ENCODE peak calls at places on chromosomes 5 and 9, in seven cellular contexts. One of them, this sample, is unnamed.

GRCh38 chr5:15807861-15808260 is 307.9 kb downstream of the FBXL7 start:
- DNase-seq in CD4-positive, CD25-positive, alpha-beta regulatory T cell: no peak
- DNase-seq in suprapubic skin: no peak
- DNase-seq in hepatocyte: peak
- DNase-seq in activated CD4-positive, alpha-beta T cell treated with anti-CD3 and anti-CD28 coated beads for 48 hours: no peak
- DNase-seq in cerebellum: peak
- DNase-seq in GM19239: no peak
- DNase-seq in this sample: no peak

GRCh38 chr5:61640631-61641030 is 308.6 kb downstream of the ZSWIM6 start:
- DNase-seq in activated CD4-positive, alpha-beta T cell treated with anti-CD3 and anti-CD28 coated beads for 48 hours: no peak
- DNase-seq in CD4-positive, CD25-positive, alpha-beta regulatory T cell: no peak
- DNase-seq in GM19239: no peak
- DNase-seq in suprapubic skin: no peak
- DNase-seq in cerebellum: no peak
- DNase-seq in hepatocyte: no peak
- DNase-seq in this sample: no peak

GRCh38 chr9:2043881-2044462 is 28.8 kb downstream of the SMARCA2 start:
- DNase-seq in cerebellum: no peak
- DNase-seq in CD4-positive, CD25-positive, alpha-beta regulatory T cell: no peak
- DNase-seq in activated CD4-positive, alpha-beta T cell treated with anti-CD3 and anti-CD28 coated beads for 48 hours: no peak
- DNase-seq in hepatocyte: no peak
- DNase-seq in suprapubic skin: no peak
- DNase-seq in GM19239: no peak
- DNase-seq in this sample: peak

GRCh38 chr9:6054280-6055099 is 39.1 kb upstream of the RANBP6 start:
- DNase-seq in cerebellum: peak
- DNase-seq in CD4-positive, CD25-positive, alpha-beta regulatory T cell: peak
- DNase-seq in hepatocyte: peak
- DNase-seq in activated CD4-positive, alpha-beta T cell treated with anti-CD3 and anti-CD28 coated beads for 48 hours: peak
- DNase-seq in suprapubic skin: no peak
- DNase-seq in GM19239: peak
- DNase-seq in this sample: peak

GRCh38 chr9:89639367-89639795 is 34.6 kb downstream of the GADD45G start:
- DNase-seq in hepatocyte: no peak
- DNase-seq in GM19239: no peak
- DNase-seq in suprapubic skin: no peak
- DNase-seq in CD4-positive, CD25-positive, alpha-beta regulatory T cell: no peak
- DNase-seq in cerebellum: peak
- DNase-seq in activated CD4-positive, alpha-beta T cell treated with anti-CD3 and anti-CD28 coated beads for 48 hours: no peak
- DNase-seq in this sample: no peak

GRCh38 chr5:7884491-7885273 is 15.7 kb downstream of the MTRR start:
- DNase-seq in hepatocyte: no peak
- DNase-seq in cerebellum: no peak
- DNase-seq in CD4-positive, CD25-positive, alpha-beta regulatory T cell: no peak
- DNase-seq in activated CD4-positive, alpha-beta T cell treated with anti-CD3 and anti-CD28 coated beads for 48 hours: no peak
- DNase-seq in GM19239: no peak
- DNase-seq in suprapubic skin: no peak
- DNase-seq in this sample: no peak

GRCh38 chr5:34843482-34843881 is 4.5 kb downstream of the TTC23L start:
- DNase-seq in activated CD4-positive, alpha-beta T cell treated with anti-CD3 and anti-CD28 coated beads for 48 hours: no peak
- DNase-seq in suprapubic skin: no peak
- DNase-seq in cerebellum: no peak
- DNase-seq in CD4-positive, CD25-positive, alpha-beta regulatory T cell: no peak
- DNase-seq in hepatocyte: no peak
- DNase-seq in GM19239: no peak
- DNase-seq in this sample: no peak

GRCh38 chr5:168712280-168712924 is 133.2 kb upstream of the PANK3 start:
- DNase-seq in cerebellum: no peak
- DNase-seq in GM19239: no peak
- DNase-seq in activated CD4-positive, alpha-beta T cell treated with anti-CD3 and anti-CD28 coated beads for 48 hours: no peak
- DNase-seq in hepatocyte: peak
- DNase-seq in CD4-positive, CD25-positive, alpha-beta regulatory T cell: no peak
- DNase-seq in suprapubic skin: peak
- DNase-seq in this sample: no peak

GRCh38 chr5:53930457-53930856 is 370.0 kb downstream of the NDUFS4 start:
- DNase-seq in GM19239: no peak
- DNase-seq in suprapubic skin: no peak
- DNase-seq in CD4-positive, CD25-positive, alpha-beta regulatory T cell: no peak
- DNase-seq in hepatocyte: no peak
- DNase-seq in activated CD4-positive, alpha-beta T cell treated with anti-CD3 and anti-CD28 coated beads for 48 hours: no peak
- DNase-seq in cerebellum: no peak
- DNase-seq in this sample: no peak

GRCh38 chr9:137199411-137200121 is 975 bp downstream of the TPRN start:
- DNase-seq in GM19239: no peak
- DNase-seq in hepatocyte: peak
- DNase-seq in activated CD4-positive, alpha-beta T cell treated with anti-CD3 and anti-CD28 coated beads for 48 hours: no peak
- DNase-seq in suprapubic skin: no peak
- DNase-seq in cerebellum: no peak
- DNase-seq in CD4-positive, CD25-positive, alpha-beta regulatory T cell: no peak
- DNase-seq in this sample: no peak

GRCh38 chr5:122870219-122870856 is 24.9 kb downstream of the SNX24 start:
- DNase-seq in hepatocyte: no peak
- DNase-seq in cerebellum: no peak
- DNase-seq in GM19239: no peak
- DNase-seq in suprapubic skin: no peak
- DNase-seq in CD4-positive, CD25-positive, alpha-beta regulatory T cell: no peak
- DNase-seq in activated CD4-positive, alpha-beta T cell treated with anti-CD3 and anti-CD28 coated beads for 48 hours: no peak
- DNase-seq in this sample: no peak

GRCh38 chr5:32953694-32954093 is 242.6 kb downstream of the NPR3 start:
- DNase-seq in suprapubic skin: no peak
- DNase-seq in cerebellum: no peak
- DNase-seq in activated CD4-positive, alpha-beta T cell treated with anti-CD3 and anti-CD28 coated beads for 48 hours: no peak
- DNase-seq in CD4-positive, CD25-positive, alpha-beta regulatory T cell: no peak
- DNase-seq in GM19239: no peak
- DNase-seq in hepatocyte: no peak
- DNase-seq in this sample: no peak

GRCh38 chr5:179699640-179700298 is 1.0 kb downstream of the CANX start:
- DNase-seq in GM19239: no peak
- DNase-seq in cerebellum: no peak
- DNase-seq in CD4-positive, CD25-positive, alpha-beta regulatory T cell: no peak
- DNase-seq in activated CD4-positive, alpha-beta T cell treated with anti-CD3 and anti-CD28 coated beads for 48 hours: peak
- DNase-seq in suprapubic skin: no peak
- DNase-seq in hepatocyte: peak
- DNase-seq in this sample: peak

GRCh38 chr5:171975877-171976667 is 30.4 kb downstream of the FBXW11 start:
- DNase-seq in activated CD4-positive, alpha-beta T cell treated with anti-CD3 and anti-CD28 coated beads for 48 hours: no peak
- DNase-seq in GM19239: no peak
- DNase-seq in hepatocyte: no peak
- DNase-seq in cerebellum: no peak
- DNase-seq in suprapubic skin: no peak
- DNase-seq in CD4-positive, CD25-positive, alpha-beta regulatory T cell: no peak
- DNase-seq in this sample: no peak

GRCh38 chr9:121222524-121223171 is 21.0 kb upstream of the RAB14 start:
- DNase-seq in CD4-positive, CD25-positive, alpha-beta regulatory T cell: no peak
- DNase-seq in hepatocyte: peak
- DNase-seq in activated CD4-positive, alpha-beta T cell treated with anti-CD3 and anti-CD28 coated beads for 48 hours: no peak
- DNase-seq in cerebellum: no peak
- DNase-seq in suprapubic skin: no peak
- DNase-seq in GM19239: no peak
- DNase-seq in this sample: no peak

GRCh38 chr5:43601454-43602260 is 1.3 kb upstream of the NNT start:
- DNase-seq in hepatocyte: no peak
- DNase-seq in GM19239: no peak
- DNase-seq in CD4-positive, CD25-positive, alpha-beta regulatory T cell: no peak
- DNase-seq in cerebellum: no peak
- DNase-seq in suprapubic skin: no peak
- DNase-seq in activated CD4-positive, alpha-beta T cell treated with anti-CD3 and anti-CD28 coated beads for 48 hours: no peak
- DNase-seq in this sample: no peak

GRCh38 chr5:176820937-176821336 is 10.6 kb downstream of the UNC5A start:
- DNase-seq in cerebellum: no peak
- DNase-seq in suprapubic skin: no peak
- DNase-seq in CD4-positive, CD25-positive, alpha-beta regulatory T cell: no peak
- DNase-seq in GM19239: no peak
- DNase-seq in hepatocyte: no peak
- DNase-seq in activated CD4-positive, alpha-beta T cell treated with anti-CD3 and anti-CD28 coated beads for 48 hours: no peak
- DNase-seq in this sample: no peak

GRCh38 chr5:143213231-143213850 is 190.1 kb downstream of the NR3C1 start:
- DNase-seq in hepatocyte: peak
- DNase-seq in CD4-positive, CD25-positive, alpha-beta regulatory T cell: no peak
- DNase-seq in GM19239: no peak
- DNase-seq in activated CD4-positive, alpha-beta T cell treated with anti-CD3 and anti-CD28 coated beads for 48 hours: no peak
- DNase-seq in suprapubic skin: no peak
- DNase-seq in cerebellum: no peak
- DNase-seq in this sample: no peak

GRCh38 chr5:174608631-174609097 is 115.7 kb upstream of the MSX2 start:
- DNase-seq in GM19239: no peak
- DNase-seq in hepatocyte: no peak
- DNase-seq in cerebellum: peak
- DNase-seq in CD4-positive, CD25-positive, alpha-beta regulatory T cell: no peak
- DNase-seq in activated CD4-positive, alpha-beta T cell treated with anti-CD3 and anti-CD28 coated beads for 48 hours: peak
- DNase-seq in suprapubic skin: no peak
- DNase-seq in this sample: no peak

GRCh38 chr9:38405841-38406240 is 13.3 kb downstream of the ALDH1B1 start:
- DNase-seq in cerebellum: no peak
- DNase-seq in suprapubic skin: no peak
- DNase-seq in activated CD4-positive, alpha-beta T cell treated with anti-CD3 and anti-CD28 coated beads for 48 hours: no peak
- DNase-seq in CD4-positive, CD25-positive, alpha-beta regulatory T cell: no peak
- DNase-seq in GM19239: no peak
- DNase-seq in hepatocyte: no peak
- DNase-seq in this sample: no peak

GRCh38 chr5:170338933-170339779 is 41.6 kb upstream of the LCP2 start:
- DNase-seq in activated CD4-positive, alpha-beta T cell treated with anti-CD3 and anti-CD28 coated beads for 48 hours: peak
- DNase-seq in suprapubic skin: no peak
- DNase-seq in cerebellum: no peak
- DNase-seq in CD4-positive, CD25-positive, alpha-beta regulatory T cell: peak
- DNase-seq in GM19239: peak
- DNase-seq in hepatocyte: no peak
- DNase-seq in this sample: peak

GRCh38 chr9:18492612-18493011 is 18.7 kb downstream of the ADAMTSL1 start:
- DNase-seq in activated CD4-positive, alpha-beta T cell treated with anti-CD3 and anti-CD28 coated beads for 48 hours: no peak
- DNase-seq in cerebellum: no peak
- DNase-seq in GM19239: no peak
- DNase-seq in hepatocyte: no peak
- DNase-seq in CD4-positive, CD25-positive, alpha-beta regulatory T cell: no peak
- DNase-seq in suprapubic skin: no peak
- DNase-seq in this sample: no peak

GRCh38 chr5:23588841-23589240 is 81.4 kb downstream of the PRDM9 start:
- DNase-seq in hepatocyte: no peak
- DNase-seq in suprapubic skin: no peak
- DNase-seq in GM19239: no peak
- DNase-seq in cerebellum: no peak
- DNase-seq in activated CD4-positive, alpha-beta T cell treated with anti-CD3 and anti-CD28 coated beads for 48 hours: no peak
- DNase-seq in CD4-positive, CD25-positive, alpha-beta regulatory T cell: no peak
- DNase-seq in this sample: no peak

GRCh38 chr9:113278840-113279239 is 3.4 kb downstream of the PRPF4 start:
- DNase-seq in cerebellum: no peak
- DNase-seq in activated CD4-positive, alpha-beta T cell treated with anti-CD3 and anti-CD28 coated beads for 48 hours: no peak
- DNase-seq in GM19239: no peak
- DNase-seq in hepatocyte: no peak
- DNase-seq in suprapubic skin: no peak
- DNase-seq in CD4-positive, CD25-positive, alpha-beta regulatory T cell: no peak
- DNase-seq in this sample: no peak

GRCh38 chr5:17081142-17081541 is 136.3 kb upstream of the BASP1 start:
- DNase-seq in GM19239: no peak
- DNase-seq in suprapubic skin: no peak
- DNase-seq in hepatocyte: no peak
- DNase-seq in activated CD4-positive, alpha-beta T cell treated with anti-CD3 and anti-CD28 coated beads for 48 hours: no peak
- DNase-seq in CD4-positive, CD25-positive, alpha-beta regulatory T cell: no peak
- DNase-seq in cerebellum: no peak
- DNase-seq in this sample: no peak

GRCh38 chr5:125829349-125829748 is 593.9 kb upstream of the GRAMD2B start:
- DNase-seq in suprapubic skin: no peak
- DNase-seq in cerebellum: no peak
- DNase-seq in CD4-positive, CD25-positive, alpha-beta regulatory T cell: no peak
- DNase-seq in hepatocyte: no peak
- DNase-seq in activated CD4-positive, alpha-beta T cell treated with anti-CD3 and anti-CD28 coated beads for 48 hours: no peak
- DNase-seq in GM19239: peak
- DNase-seq in this sample: peak

GRCh38 chr9:129712595-129713524 is 40.0 kb downstream of the PTGES start:
- DNase-seq in activated CD4-positive, alpha-beta T cell treated with anti-CD3 and anti-CD28 coated beads for 48 hours: peak
- DNase-seq in GM19239: no peak
- DNase-seq in CD4-positive, CD25-positive, alpha-beta regulatory T cell: no peak
- DNase-seq in suprapubic skin: no peak
- DNase-seq in hepatocyte: peak
- DNase-seq in cerebellum: no peak
- DNase-seq in this sample: no peak

GRCh38 chr5:5667136-5667554 is 244.7 kb downstream of the ICE1 start:
- DNase-seq in suprapubic skin: no peak
- DNase-seq in cerebellum: no peak
- DNase-seq in activated CD4-positive, alpha-beta T cell treated with anti-CD3 and anti-CD28 coated beads for 48 hours: no peak
- DNase-seq in hepatocyte: no peak
- DNase-seq in CD4-positive, CD25-positive, alpha-beta regulatory T cell: no peak
- DNase-seq in GM19239: no peak
- DNase-seq in this sample: no peak

GRCh38 chr9:70859694-70860093 is 261.7 kb downstream of the TRPM3 start:
- DNase-seq in GM19239: no peak
- DNase-seq in CD4-positive, CD25-positive, alpha-beta regulatory T cell: no peak
- DNase-seq in hepatocyte: no peak
- DNase-seq in suprapubic skin: no peak
- DNase-seq in activated CD4-positive, alpha-beta T cell treated with anti-CD3 and anti-CD28 coated beads for 48 hours: no peak
- DNase-seq in cerebellum: no peak
- DNase-seq in this sample: no peak

GRCh38 chr5:115840825-115841224 is 540 bp downstream of the ATG12 start:
- DNase-seq in CD4-positive, CD25-positive, alpha-beta regulatory T cell: no peak
- DNase-seq in GM19239: no peak
- DNase-seq in activated CD4-positive, alpha-beta T cell treated with anti-CD3 and anti-CD28 coated beads for 48 hours: no peak
- DNase-seq in cerebellum: no peak
- DNase-seq in suprapubic skin: no peak
- DNase-seq in hepatocyte: no peak
- DNase-seq in this sample: no peak

GRCh38 chr9:16970321-16970720 is 99.9 kb upstream of the BNC2 start:
- DNase-seq in cerebellum: no peak
- DNase-seq in GM19239: no peak
- DNase-seq in CD4-positive, CD25-positive, alpha-beta regulatory T cell: no peak
- DNase-seq in activated CD4-positive, alpha-beta T cell treated with anti-CD3 and anti-CD28 coated beads for 48 hours: no peak
- DNase-seq in suprapubic skin: no peak
- DNase-seq in hepatocyte: no peak
- DNase-seq in this sample: no peak

GRCh38 chr9:124758691-124759090 is 12.4 kb downstream of the NR6A1 start:
- DNase-seq in cerebellum: no peak
- DNase-seq in GM19239: no peak
- DNase-seq in hepatocyte: no peak
- DNase-seq in suprapubic skin: no peak
- DNase-seq in CD4-positive, CD25-positive, alpha-beta regulatory T cell: no peak
- DNase-seq in activated CD4-positive, alpha-beta T cell treated with anti-CD3 and anti-CD28 coated beads for 48 hours: no peak
- DNase-seq in this sample: no peak

GRCh38 chr5:173420108-173420507 is 91.9 kb upstream of the STC2 start:
- DNase-seq in activated CD4-positive, alpha-beta T cell treated with anti-CD3 and anti-CD28 coated beads for 48 hours: no peak
- DNase-seq in CD4-positive, CD25-positive, alpha-beta regulatory T cell: no peak
- DNase-seq in cerebellum: peak
- DNase-seq in hepatocyte: no peak
- DNase-seq in GM19239: no peak
- DNase-seq in suprapubic skin: no peak
- DNase-seq in this sample: no peak

This sample was measured in B cell.